ENCODE peak calls at places on chromosome 16, in seven cellular contexts. W is thoracic aorta, O is tibial nerve, T is mesothelial cell of epicardium, P is type B pancreatic cell, E is fibroblast of villous mesenchyme, I is cardiac fibroblast. Y is an unnamed sample.

GRCh38 chr16:30900588-30900987 is 4.2 kb downstream of the CTF1 start:
- DNase-seq in W (no peak), O (no peak), T (no peak), P (no peak), E (no peak), I (no peak), Y (no peak)

GRCh38 chr16:25707982-25708583 is 16.3 kb downstream of the HS3ST4 start:
- DNase-seq in W (no peak), O (no peak), T (no peak), P (no peak), E (no peak), I (peak), Y (no peak)

GRCh38 chr16:23148513-23149266 is 562 bp downstream of the USP31 start:
- DNase-seq in W (no peak), O (peak), T (peak), P (peak), E (peak), I (peak), Y (no peak)

GRCh38 chr16:57571098-57571497 is 28.7 kb downstream of the ADGRG5 start:
- DNase-seq in W (no peak), O (no peak), T (no peak), P (peak), E (no peak), I (no peak), Y (peak)

GRCh38 chr16:58426960-58427359 is 34.7 kb downstream of the GINS3 start:
- DNase-seq in W (no peak), O (peak), T (no peak), P (no peak), E (no peak), I (no peak), Y (no peak)

GRCh38 chr16:57694556-57695377 is at the start of gene DRC7:
- DNase-seq in W (no peak), O (no peak), T (no peak), P (no peak), E (peak), I (peak), Y (no peak)

GRCh38 chr16:52861614-52862022 is 191.1 kb downstream of the CHD9NB start:
- DNase-seq in W (no peak), O (no peak), T (no peak), P (no peak), E (no peak), I (no peak), Y (no peak)

GRCh38 chr16:29807426-29808218 is 1.3 kb downstream of the MAZ start:
- DNase-seq in W (peak), O (peak), T (peak), P (no peak), E (peak), I (peak), Y (no peak)

GRCh38 chr16:12057276-12057675 is 80.7 kb downstream of the SNX29 start:
- DNase-seq in W (no peak), O (no peak), T (no peak), P (no peak), E (peak), I (peak), Y (no peak)

GRCh38 chr16:65965632-65966031 is 400.9 kb upstream of the CDH5 start:
- DNase-seq in W (no peak), O (no peak), T (no peak), P (no peak), E (no peak), I (no peak), Y (no peak)

GRCh38 chr16:67697407-67697806 is 21.7 kb downstream of the GFOD2 start:
- DNase-seq in W (no peak), O (no peak), T (no peak), P (no peak), E (no peak), I (no peak), Y (no peak)

GRCh38 chr16:57564571-57565270 is 22.3 kb downstream of the ADGRG5 start:
- DNase-seq in W (no peak), O (no peak), T (no peak), P (peak), E (peak), I (peak), Y (peak)

DNA sequence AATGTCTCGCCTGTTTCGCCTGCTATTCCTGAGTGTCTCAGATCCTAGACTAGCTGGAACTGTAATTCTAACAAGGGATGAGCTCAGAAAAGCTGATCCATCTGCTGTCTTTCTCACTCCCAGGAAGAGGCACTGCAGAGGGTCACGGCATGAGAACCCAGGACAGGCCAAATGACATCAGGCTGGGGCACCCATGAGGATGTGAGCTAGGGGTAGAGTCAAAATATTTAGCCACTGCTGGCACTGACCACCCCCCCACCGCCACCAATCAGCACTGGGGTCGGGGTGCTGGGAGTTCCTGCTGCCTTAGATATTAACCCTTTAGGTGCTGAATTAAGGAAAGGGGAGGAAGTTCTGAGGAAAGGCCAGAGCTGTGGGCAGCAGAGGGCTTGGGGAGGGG is 112.4 kb downstream of the IRX3 start:
- DNase-seq in W (no peak), O (no peak), T (no peak), P (no peak), E (no peak), I (no peak), Y (no peak)
- TF ChIP-seq CTCF in W (no peak), O (no peak), T (no peak), P (no peak), E (no peak), I (no peak), Y (no peak)

DNA sequence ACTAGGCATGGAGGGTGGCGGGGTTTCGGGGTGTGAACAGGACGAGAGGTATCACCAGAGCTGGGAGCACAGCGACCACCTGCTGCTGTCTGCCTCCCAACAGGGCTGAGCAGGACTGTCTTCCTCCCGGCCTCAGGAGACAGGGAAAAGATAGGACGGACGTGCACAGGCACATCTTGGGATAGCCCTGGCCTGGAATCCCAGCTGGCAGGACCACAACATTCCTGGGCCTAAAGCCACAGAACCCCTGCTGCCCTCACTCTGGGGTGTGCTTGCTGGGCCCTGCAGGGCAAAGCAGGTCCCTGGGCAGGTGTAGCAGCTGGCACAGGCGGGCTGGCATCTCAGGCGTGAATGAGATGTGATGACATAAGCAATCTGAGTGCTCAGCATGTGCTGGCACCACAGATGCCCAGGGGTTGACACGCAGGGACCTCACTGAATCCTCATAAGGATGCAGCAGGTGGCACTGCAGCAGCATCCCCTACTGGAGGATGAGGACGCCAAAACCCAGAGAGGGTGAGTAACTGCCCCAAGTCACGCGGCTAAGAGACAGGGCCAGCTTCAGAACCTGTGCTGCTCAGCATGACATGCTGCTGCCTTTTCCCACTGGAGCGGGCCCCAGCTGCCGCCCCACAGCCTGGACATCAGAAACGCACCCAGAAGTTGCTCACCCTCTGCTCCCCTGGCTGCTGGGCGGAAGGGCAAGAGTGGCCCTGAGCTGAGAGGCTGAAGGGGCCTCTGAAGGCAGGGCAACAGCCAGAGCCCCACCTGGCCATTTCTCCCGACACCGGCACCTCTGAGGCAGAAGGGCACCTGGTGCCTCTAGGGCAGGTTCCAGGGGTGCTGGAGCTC is 7.1 kb downstream of the CORO7 start:
- DNase-seq in W (no peak), O (no peak), T (no peak), P (no peak), E (no peak), I (no peak), Y (no peak)
- TF ChIP-seq CTCF in W (no peak), O (no peak), T (no peak), P (no peak), E (peak), I (no peak), Y (no peak)

DNA sequence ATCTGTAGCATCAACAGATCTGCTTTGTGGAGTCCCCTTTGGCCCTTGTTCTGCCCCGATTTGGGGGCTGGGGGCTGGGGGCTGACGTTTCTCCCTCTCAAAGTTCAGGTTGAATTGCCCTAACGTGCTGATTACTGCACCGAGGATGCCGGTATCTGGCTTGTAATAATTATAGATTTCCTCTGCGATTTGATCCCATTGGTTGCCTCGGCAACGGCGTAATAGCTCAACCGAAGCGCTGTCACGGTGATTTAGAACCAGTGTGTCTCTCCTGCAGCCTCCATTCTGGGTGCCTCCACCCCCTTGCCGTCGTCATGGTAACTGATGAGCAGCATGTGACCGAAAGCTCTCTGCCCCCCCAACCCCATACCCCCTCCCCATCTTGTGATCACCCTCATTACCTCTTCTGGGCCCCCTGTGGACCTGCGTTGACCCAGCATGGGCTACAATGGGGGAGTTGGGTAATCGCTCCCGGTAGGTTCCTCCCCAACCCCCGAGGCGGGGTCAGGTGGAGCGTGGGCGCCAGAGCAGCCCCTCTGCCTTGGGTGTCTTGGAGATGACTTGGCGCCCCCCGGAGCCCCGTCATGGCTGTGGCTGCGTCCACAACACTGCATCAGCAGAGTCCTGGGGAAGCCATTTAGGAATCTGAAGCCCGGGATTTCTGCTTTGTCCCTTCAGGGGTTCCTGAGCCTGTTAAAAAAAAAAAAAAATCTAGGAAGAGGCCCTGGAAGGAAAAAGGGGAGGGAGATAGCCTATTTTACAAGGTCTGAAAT is 38.4 kb downstream of the ABAT start:
- DNase-seq in W (no peak), O (no peak), T (peak), P (peak), E (no peak), I (no peak), Y (no peak)
- TF ChIP-seq CTCF in W (no peak), O (no peak), T (no peak), P (no peak), E (no peak), I (no peak), Y (no peak)

GRCh38 chr16:185691-186090 is 5.4 kb downstream of the HBQ1 start:
- DNase-seq in W (no peak), O (no peak), T (no peak), P (no peak), E (no peak), I (no peak), Y (no peak)

GRCh38 chr16:189604-190186 is 9.4 kb downstream of the HBQ1 start:
- DNase-seq in W (no peak), O (no peak), T (no peak), P (no peak), E (no peak), I (no peak), Y (no peak)

GRCh38 chr16:191783-192294 is 11.6 kb downstream of the HBQ1 start:
- DNase-seq in W (no peak), O (no peak), T (no peak), P (no peak), E (no peak), I (no peak), Y (no peak)

GRCh38 chr16:187330-187729 is 7.1 kb downstream of the HBQ1 start:
- DNase-seq in W (no peak), O (no peak), T (no peak), P (no peak), E (no peak), I (no peak), Y (no peak)

GRCh38 chr16:188674-189073 is 8.4 kb downstream of the HBQ1 start:
- DNase-seq in W (no peak), O (no peak), T (no peak), P (no peak), E (no peak), I (no peak), Y (no peak)
- TF ChIP-seq CTCF in W (no peak), O (no peak), T (no peak), P (peak), E (no peak), I (no peak), Y (no peak)

DNA sequence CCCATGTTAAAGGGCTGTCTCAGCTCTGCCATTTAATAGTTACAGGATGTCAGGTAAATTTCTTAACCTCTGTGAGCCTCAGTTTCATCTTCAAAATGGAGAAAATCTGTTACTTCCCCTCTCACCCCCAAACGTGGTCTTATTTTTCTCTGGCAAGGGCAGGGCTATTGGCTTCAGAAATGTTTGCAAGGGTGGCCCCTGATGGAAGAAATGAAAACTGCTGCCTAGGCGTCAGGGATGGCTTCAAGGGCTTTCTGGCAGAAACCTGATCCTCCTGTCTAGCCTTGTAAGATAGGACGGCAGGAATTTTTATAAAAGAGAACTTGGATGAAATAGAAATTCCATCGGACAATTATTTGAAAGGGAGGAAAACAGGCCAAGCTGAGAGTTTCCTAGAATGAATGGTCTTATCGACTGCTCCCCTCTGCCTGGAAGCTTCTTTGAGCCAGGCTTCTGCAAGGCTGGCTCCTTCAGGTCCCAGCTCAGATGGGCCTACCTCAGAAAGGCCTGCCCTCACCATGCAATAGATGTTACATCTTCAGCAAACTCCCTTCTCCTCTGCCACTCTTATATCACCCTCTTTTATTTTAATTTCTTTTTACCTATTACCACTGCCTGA is 43.0 kb upstream of the TANGO6 start:
- DNase-seq in W (no peak), O (peak), T (peak), P (peak), E (peak), I (peak), Y (no peak)
- TF ChIP-seq CTCF in W (peak), O (peak), T (no peak), P (peak), E (peak), I (peak), Y (no peak)

GRCh38 chr16:85490971-85491771 is 122.0 kb upstream of the GSE1 start:
- DNase-seq in W (no peak), O (no peak), T (no peak), P (no peak), E (no peak), I (no peak), Y (no peak)
- TF ChIP-seq CTCF in W (no peak), O (no peak), T (peak), P (peak), E (peak), I (peak), Y (no peak)

GRCh38 chr16:84016477-84016876 is 26.1 kb downstream of the SLC38A8 start:
- DNase-seq in W (no peak), O (no peak), T (no peak), P (no peak), E (no peak), I (no peak), Y (no peak)

GRCh38 chr16:84013787-84014569 is 28.6 kb downstream of the SLC38A8 start:
- DNase-seq in W (no peak), O (no peak), T (peak), P (peak), E (peak), I (peak), Y (no peak)

GRCh38 chr16:84014570-84015327 is 27.8 kb downstream of the SLC38A8 start:
- DNase-seq in W (no peak), O (no peak), T (no peak), P (no peak), E (no peak), I (no peak), Y (no peak)

GRCh38 chr16:84018710-84019109 is 23.9 kb downstream of the SLC38A8 start:
- DNase-seq in W (no peak), O (no peak), T (no peak), P (no peak), E (no peak), I (no peak), Y (no peak)

DNA sequence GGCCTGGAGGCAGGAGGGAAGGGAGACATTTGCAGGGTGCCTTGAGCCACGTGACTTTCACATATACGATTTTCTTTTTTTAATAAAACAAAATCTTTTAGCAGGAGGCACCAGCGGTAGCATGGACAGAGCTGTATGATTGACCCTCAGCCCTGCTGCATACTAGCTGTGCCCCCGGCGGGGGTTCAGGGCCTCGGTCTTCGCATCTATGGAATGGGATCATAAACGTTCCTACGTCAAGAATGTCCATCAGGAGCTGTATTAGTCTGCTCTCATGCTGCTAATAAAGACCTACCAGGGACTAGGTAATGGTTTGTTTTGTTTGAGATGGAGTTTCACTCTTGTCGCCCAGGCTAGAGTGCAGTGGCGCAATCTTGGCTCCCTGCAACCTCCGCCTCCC is 27.2 kb downstream of the SLC38A8 start:
- DNase-seq in W (no peak), O (no peak), T (no peak), P (no peak), E (no peak), I (no peak), Y (no peak)
- TF ChIP-seq CTCF in W (no peak), O (no peak), T (no peak), P (no peak), E (no peak), I (no peak), Y (no peak)

GRCh38 chr16:1428511-1428910 is 2.4 kb upstream of the PERCC1 start:
- DNase-seq in W (no peak), O (no peak), T (no peak), P (no peak), E (no peak), I (peak), Y (no peak)
- TF ChIP-seq CTCF in W (no peak), O (peak), T (no peak), P (no peak), E (peak), I (peak), Y (no peak)